ENCODE peak calls at places on chromosome 13, in five cellular contexts. D, A, N, B and P are unnamed samples.

GRCh38 chr13:51730927-51731326 is 73.0 kb downstream of the DHRS12 start:
- DNase-seq in D (no peak), A (no peak), N (no peak), B (no peak), P (no peak)

GRCh38 chr13:41018583-41018909 is 570 bp downstream of the ELF1 start:
- DNase-seq in D (no peak), A (no peak), N (no peak), B (no peak), P (no peak)

GRCh38 chr13:34250151-34250550 is 432.2 kb downstream of the RFC3 start:
- DNase-seq in D (no peak), A (no peak), N (no peak), B (no peak), P (peak; percentile 92)

GRCh38 chr13:112721198-112722104 is 31.6 kb downstream of the ATP11A start:
- DNase-seq in D (no peak), A (no peak), N (no peak), B (no peak), P (no peak)

GRCh38 chr13:97435794-97436193 is 1.8 kb downstream of the RAP2A start:
- DNase-seq in D (peak; percentile 39), A (no peak), N (no peak), B (peak; percentile 35), P (no peak)

GRCh38 chr13:29532136-29532535 is 63.4 kb downstream of the SLC7A1 start:
- DNase-seq in D (no peak), A (no peak), N (no peak), B (no peak), P (no peak)

GRCh38 chr13:94784066-94784465 is 71.7 kb upstream of the SOX21 start:
- DNase-seq in D (peak; percentile 30), A (no peak), N (peak; percentile 16), B (peak; percentile 17), P (peak; percentile 28)

GRCh38 chr13:42847891-42848663 is 66.7 kb downstream of the FAM216B start:
- DNase-seq in D (no peak), A (no peak), N (peak; percentile 71), B (peak; percentile 96), P (no peak)

GRCh38 chr13:59276436-59276835 is 887.3 kb downstream of the DIAPH3 start:
- DNase-seq in D (peak; percentile 28), A (no peak), N (no peak), B (no peak), P (peak; percentile 3)

GRCh38 chr13:25420161-25420560 is 48.4 kb downstream of the ATP8A2 start:
- DNase-seq in D (no peak), A (no peak), N (no peak), B (no peak), P (no peak)

GRCh38 chr13:113629814-113630213 is 28.2 kb downstream of the ATP4B start:
- DNase-seq in D (no peak), A (no peak), N (no peak), B (no peak), P (no peak)

GRCh38 chr13:42612021-42612765 is 38.2 kb downstream of the TNFSF11 start:
- DNase-seq in D (peak; percentile 10), A (no peak), N (no peak), B (peak; percentile 34), P (no peak)